ENCODE peak calls at places on chromosomes 2 and 18, in five cellular contexts. W is HL-60, S is fibroblast of mammary gland, U is prostate gland, B is epithelial cell of proximal tubule. V is an unnamed sample.

GRCh38 chr2:131580187-131580586 is 52.5 kb downstream of the CCDC74A start:
- DNase-seq in W (no peak), S (no peak), U (no peak), B (no peak), V (no peak)

GRCh38 chr18:22983175-22983574 is 50.0 kb downstream of the RBBP8 start:
- DNase-seq in W (peak), S (peak), U (no peak), B (no peak), V (no peak)

GRCh38 chr2:170714156-170715061 is 728 bp upstream of the SP5 start:
- DNase-seq in W (no peak), S (no peak), U (no peak), B (no peak), V (no peak)

GRCh38 chr2:49585921-49586320 is 431.6 kb upstream of the FSHR start:
- DNase-seq in W (no peak), S (no peak), U (no peak), B (no peak), V (no peak)

GRCh38 chr18:13703899-13704298 is 22.5 kb downstream of the FAM210A start:
- DNase-seq in W (peak), S (peak), U (no peak), B (no peak), V (no peak)

GRCh38 chr2:33616873-33617272 is 17.8 kb upstream of the FAM98A start:
- DNase-seq in W (no peak), S (peak), U (no peak), B (no peak), V (no peak)

GRCh38 chr2:23385748-23386421 is 906 bp downstream of the KLHL29 start:
- DNase-seq in W (no peak), S (no peak), U (no peak), B (no peak), V (no peak)

GRCh38 chr2:128284037-128284441 is 34.6 kb downstream of the HS6ST1 start:
- DNase-seq in W (no peak), S (no peak), U (no peak), B (no peak), V (no peak)

GRCh38 chr18:3885209-3885792 is 435.3 kb downstream of the TGIF1 start:
- DNase-seq in W (peak), S (no peak), U (no peak), B (no peak), V (no peak)

GRCh38 chr18:33010149-33010548 is 237.3 kb upstream of the KLHL14 start:
- DNase-seq in W (no peak), S (no peak), U (no peak), B (peak), V (no peak)

GRCh38 chr2:112645396-112646101 is at the start of gene SLC20A1:
- DNase-seq in W (peak), S (peak), U (peak), B (no peak), V (peak)

GRCh38 chr18:27685807-27686412 is 491.0 kb downstream of the CDH2 start:
- DNase-seq in W (peak), S (peak), U (no peak), B (no peak), V (no peak)

GRCh38 chr2:140506606-140507005 is 1624.2 kb downstream of the LRP1B start:
- DNase-seq in W (no peak), S (peak), U (no peak), B (no peak), V (no peak)

GRCh38 chr2:39523308-39524044 is 86.4 kb upstream of the MAP4K3 start:
- DNase-seq in W (no peak), S (peak), U (no peak), B (peak), V (no peak)

GRCh38 chr2:43349944-43350343 is 123.5 kb upstream of the ZFP36L2 start:
- DNase-seq in W (no peak), S (no peak), U (no peak), B (no peak), V (no peak)

GRCh38 chr2:193868132-193868531 is 1673.4 kb upstream of the TMEFF2 start:
- DNase-seq in W (no peak), S (no peak), U (no peak), B (no peak), V (no peak)

GRCh38 chr2:196125596-196125995 is 45.8 kb downstream of the STK17B start:
- DNase-seq in W (no peak), S (no peak), U (no peak), B (no peak), V (no peak)

GRCh38 chr2:11004206-11004605 is 92.5 kb downstream of the KCNF1 start:
- DNase-seq in W (peak), S (peak), U (no peak), B (peak), V (no peak)

GRCh38 chr2:224987733-224988132 is 54.5 kb downstream of the DOCK10 start:
- DNase-seq in W (no peak), S (peak), U (no peak), B (no peak), V (no peak)

GRCh38 chr2:23220687-23221086 is 164.3 kb upstream of the KLHL29 start:
- DNase-seq in W (no peak), S (no peak), U (no peak), B (no peak), V (no peak)

GRCh38 chr2:35973132-35973736 is 382.3 kb upstream of the CRIM1 start:
- DNase-seq in W (peak), S (peak), U (no peak), B (peak), V (no peak)

GRCh38 chr2:155382781-155383180 is 684.3 kb downstream of the KCNJ3 start:
- DNase-seq in W (no peak), S (no peak), U (no peak), B (no peak), V (no peak)

GRCh38 chr2:204566439-204566838 is 21.2 kb downstream of the PARD3B start:
- DNase-seq in W (no peak), S (no peak), U (no peak), B (no peak), V (no peak)

GRCh38 chr2:415986-416610 is 128.2 kb upstream of the ALKAL2 start:
- DNase-seq in W (no peak), S (no peak), U (no peak), B (no peak), V (no peak)

GRCh38 chr2:203394519-203395227 is 66.5 kb downstream of the ABI2 start:
- DNase-seq in W (no peak), S (no peak), U (no peak), B (no peak), V (no peak)

GRCh38 chr2:72198532-72199241 is 51.0 kb upstream of the CYP26B1 start:
- DNase-seq in W (no peak), S (peak), U (no peak), B (peak), V (no peak)
- TF ChIP-seq CTCF in W (no peak), S (peak), U (peak), B (peak), V (no peak)

GRCh38 chr2:169676850-169677249 is 17.4 kb downstream of the CFAP210 start:
- DNase-seq in W (no peak), S (no peak), U (no peak), B (no peak), V (no peak)
- H3K4me3 ChIP-seq in W (no peak), S (no peak), U (no peak), B (no peak), V (no peak)

DNA sequence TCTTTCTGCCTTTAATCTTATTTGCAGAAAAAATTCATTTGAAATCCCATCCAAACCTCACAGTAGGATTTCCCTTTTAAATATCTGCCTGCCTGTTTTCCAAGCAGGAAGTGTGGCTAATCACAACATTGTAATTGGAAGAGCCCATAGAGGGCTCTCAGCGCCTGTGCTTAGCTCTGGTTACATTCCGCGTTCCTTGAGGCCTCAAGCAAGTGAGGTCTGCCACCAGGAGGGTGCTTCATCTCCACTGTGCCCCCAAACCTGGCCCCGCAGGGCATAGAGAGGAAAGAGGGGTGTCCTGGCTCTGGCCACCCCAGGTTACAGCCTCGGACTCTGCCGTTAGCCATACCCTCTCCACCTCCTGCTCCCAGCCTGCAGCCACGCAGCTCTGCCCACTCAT is 214.8 kb downstream of the SP3 start:
- DNase-seq in W (no peak), S (peak), U (no peak), B (no peak), V (no peak)
- TF ChIP-seq CTCF in W (no peak), S (no peak), U (no peak), B (no peak), V (no peak)

GRCh38 chr18:55401275-55401620 is 186.7 kb downstream of the TCF4 start:
- DNase-seq in W (no peak), S (no peak), U (no peak), B (no peak), V (no peak)
- H3K4me3 ChIP-seq in W (no peak), S (peak), U (no peak), B (no peak), V (no peak)

DNA sequence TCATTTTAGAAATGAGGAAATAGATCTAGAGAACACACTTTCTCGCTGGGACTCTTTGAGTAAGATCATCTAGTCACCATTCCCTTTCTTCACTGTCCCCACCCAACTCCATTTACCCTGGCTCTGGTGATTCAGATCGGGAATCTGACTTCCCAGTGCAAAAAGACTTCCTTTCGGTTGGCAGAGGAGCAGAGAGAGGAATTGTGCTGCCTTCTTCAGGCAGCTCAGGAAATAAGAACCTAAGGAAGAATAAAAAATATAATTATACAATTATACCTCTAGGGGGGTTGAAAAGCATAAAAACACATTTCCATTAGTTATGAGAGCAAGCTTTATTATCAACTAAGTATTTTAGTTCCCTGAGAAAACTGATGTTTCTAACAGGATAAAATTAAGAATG is 9.3 kb upstream of the MPP4 start:
- DNase-seq in W (no peak), S (peak), U (no peak), B (no peak), V (no peak)
- TF ChIP-seq CTCF in W (no peak), S (peak), U (no peak), B (no peak), V (no peak)

GRCh38 chr2:26184086-26184485 is 11.2 kb downstream of the GAREM2 start:
- DNase-seq in W (no peak), S (no peak), U (no peak), B (no peak), V (no peak)
- H3K4me3 ChIP-seq in W (no peak), S (peak), U (no peak), B (peak), V (no peak)

GRCh38 chr2:30569991-30570390 is 122.9 kb downstream of the LCLAT1 start:
- DNase-seq in W (no peak), S (peak), U (no peak), B (no peak), V (no peak)

GRCh38 chr2:30567317-30567716 is 120.3 kb downstream of the LCLAT1 start:
- DNase-seq in W (no peak), S (no peak), U (no peak), B (no peak), V (no peak)

GRCh38 chr2:30565860-30566358 is 118.9 kb downstream of the LCLAT1 start:
- DNase-seq in W (no peak), S (peak), U (no peak), B (no peak), V (no peak)

GRCh38 chr2:30561349-30561748 is 114.3 kb downstream of the LCLAT1 start:
- DNase-seq in W (no peak), S (peak), U (no peak), B (no peak), V (no peak)

GRCh38 chr2:30566675-30567074 is 119.6 kb downstream of the LCLAT1 start:
- DNase-seq in W (no peak), S (peak), U (no peak), B (no peak), V (no peak)
- TF ChIP-seq CTCF in W (no peak), S (no peak), U (no peak), B (no peak), V (no peak)

DNA sequence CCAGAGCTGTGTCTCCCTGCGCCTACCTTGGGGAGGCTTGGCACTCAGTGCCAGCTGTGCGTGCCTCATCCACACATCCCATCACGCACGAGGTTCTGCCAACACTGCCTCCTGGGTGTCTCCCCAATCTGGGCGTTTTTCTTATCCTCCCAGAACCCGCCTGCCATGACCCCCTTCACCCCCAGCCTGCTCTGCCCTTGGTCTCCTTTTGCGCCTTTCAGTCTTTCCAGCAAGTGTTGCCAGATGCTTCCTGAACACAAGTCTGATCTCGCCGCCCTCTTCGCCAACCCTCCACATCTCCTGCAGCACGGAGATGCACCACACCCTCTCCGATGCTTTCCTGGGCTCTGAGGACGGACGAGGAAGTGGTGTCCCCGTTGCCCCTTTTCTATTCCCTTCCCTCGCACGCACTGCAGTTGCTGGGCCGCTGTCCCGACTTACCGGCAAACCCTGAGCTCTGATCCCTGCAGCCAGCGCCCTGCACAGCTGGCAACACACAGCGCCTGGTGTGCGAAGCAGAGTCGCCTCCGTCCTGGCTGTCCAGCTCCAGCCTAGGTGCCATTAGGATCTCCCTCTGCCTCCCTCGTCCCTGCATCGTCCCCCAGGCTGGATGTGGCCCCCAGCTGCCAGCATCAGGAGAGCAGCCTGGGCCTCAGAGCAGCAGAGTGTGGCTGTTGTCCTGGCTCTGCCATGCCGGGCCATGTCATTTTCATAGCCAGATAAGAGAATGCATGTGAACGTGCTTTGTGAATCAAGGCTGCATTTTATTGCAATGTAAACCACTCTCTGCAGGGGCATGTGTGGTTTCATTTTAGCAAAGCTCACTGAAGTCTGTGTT is 22.6 kb upstream of the ALLC start:
- DNase-seq in W (no peak), S (no peak), U (no peak), B (no peak), V (no peak)
- H3K4me3 ChIP-seq in W (no peak), S (no peak), U (no peak), B (no peak), V (no peak)

GRCh38 chr2:1742680-1743395 is 1.5 kb downstream of the PXDN start:
- DNase-seq in W (no peak), S (peak), U (peak), B (peak), V (no peak)
- TF ChIP-seq CTCF in W (no peak), S (peak), U (peak), B (peak), V (no peak)

V was measured in GM12864.